ENCODE peak calls at places on chromosome 21, in five cellular contexts. X is lung; P is effector memory CD4-positive, alpha-beta T cell; F is DND-41; U is lower lobe of right lung. O is an unnamed sample. For H3K4me1, the result is how much of the 10 kb centered on the place peaks cover.

GRCh38 chr21:38478782-38479181 is 19.5 kb downstream of the ERG start:
- DNase-seq in P (no peak), U (no peak), X (no peak), F (no peak), O (no peak)

GRCh38 chr21:33403786-33404571 is 766 bp downstream of the IFNGR2 start:
- DNase-seq in F (peak), U (peak), X (peak), P (no peak), O (no peak)

GRCh38 chr21:29335720-29336119 is 37.0 kb downstream of the BACH1 start:
- DNase-seq in F (no peak), P (no peak), U (no peak), X (no peak), O (no peak)

GRCh38 chr21:36723371-36723881 is 24.5 kb downstream of the SIM2 start:
- DNase-seq in X (no peak), F (no peak), U (no peak), P (no peak), O (no peak)

GRCh38 chr21:43938751-43939442 is 73.2 kb upstream of the TRAPPC10 start:
- DNase-seq in P (peak), U (peak), X (peak), F (peak), O (peak)

GRCh38 chr21:45444385-45444784 is 39.4 kb downstream of the COL18A1 start:
- DNase-seq in X (no peak), U (no peak), P (no peak), F (no peak), O (no peak)

GRCh38 chr21:31264574-31264973 is 79.5 kb downstream of the TIAM1 start:
- DNase-seq in P (no peak), U (no peak), X (no peak), F (no peak), O (no peak)

GRCh38 chr21:46641656-46642055 is 6.2 kb downstream of the PRMT2 start:
- DNase-seq in X (no peak), F (no peak), P (no peak), U (no peak), O (no peak)

GRCh38 chr21:31180256-31181088 is 142.2 kb upstream of the KRTAP19-8 start:
- DNase-seq in P (no peak), X (no peak), U (no peak), F (peak), O (peak)

GRCh38 chr21:46393451-46393940 is 65.2 kb upstream of the DIP2A start:
- DNase-seq in X (no peak), U (peak), F (no peak), P (no peak), O (no peak)

GRCh38 chr21:20720623-20721022 is 277.6 kb upstream of the NCAM2 start:
- DNase-seq in P (no peak), F (no peak), X (no peak), U (no peak), O (no peak)

GRCh38 chr21:45876381-45877159 is 105.0 kb upstream of the COL6A1 start:
- DNase-seq in P (no peak), X (no peak), U (peak), F (no peak), O (no peak)

GRCh38 chr21:43827015-43827611 is 37.7 kb downstream of the RRP1 start:
- DNase-seq in X (no peak), P (no peak), F (no peak), U (no peak), O (no peak)

GRCh38 chr21:33660406-33660805 is 18.1 kb downstream of the ITSN1 start:
- DNase-seq in U (no peak), P (no peak), X (no peak), F (no peak), O (no peak)

GRCh38 chr21:30924171-30924680 is 42.8 kb upstream of the KRTAP11-1 start:
- DNase-seq in P (no peak), X (no peak), U (no peak), F (no peak), O (no peak)

GRCh38 chr21:15058718-15059316 is 6.0 kb downstream of the NRIP1 start:
- DNase-seq in X (no peak), F (no peak), P (no peak), U (no peak), O (no peak)

GRCh38 chr21:15059397-15059796 is 5.4 kb downstream of the NRIP1 start:
- DNase-seq in U (no peak), P (no peak), X (no peak), F (no peak), O (no peak)

GRCh38 chr21:15054089-15054488 is 10.7 kb downstream of the NRIP1 start:
- DNase-seq in F (peak), P (no peak), X (no peak), U (no peak), O (no peak)

GRCh38 chr21:15054606-15055239 is 10.1 kb downstream of the NRIP1 start:
- DNase-seq in X (no peak), P (no peak), U (no peak), F (no peak), O (no peak)

DNA sequence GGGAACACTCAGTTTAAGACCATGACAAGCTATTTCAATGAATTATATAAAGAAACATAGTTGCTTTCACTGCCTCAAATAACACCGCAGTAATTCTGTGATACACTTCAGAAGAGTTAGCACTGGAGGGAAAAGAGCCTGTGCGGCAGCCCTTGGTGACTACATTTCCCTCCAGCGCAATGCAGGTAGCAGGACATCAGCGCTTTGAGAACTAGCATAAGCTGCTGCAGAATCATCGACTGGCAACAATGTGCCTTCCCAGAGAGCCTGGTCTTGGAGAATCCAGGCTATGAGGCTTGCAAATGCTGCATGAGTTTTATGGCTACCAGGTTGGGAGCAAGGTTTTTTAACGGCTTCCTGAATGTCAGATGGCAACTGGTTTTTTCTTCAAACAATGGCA is 7.5 kb downstream of the NRIP1 start:
- DNase-seq in F (no peak), X (no peak), P (no peak), U (no peak), O (no peak)
- H3K4me1 ChIP-seq in F (half or more), X (under half), P (under half), U (half or more), O (half or more)

GRCh38 chr21:41778974-41779600 is 12.2 kb upstream of the RIPK4 start:
- DNase-seq in F (no peak), U (no peak), P (no peak), X (no peak), O (no peak)

GRCh38 chr21:41780337-41781046 is 13.6 kb upstream of the RIPK4 start:
- DNase-seq in P (no peak), U (no peak), F (no peak), X (no peak), O (no peak)

GRCh38 chr21:41783476-41784150 is 16.8 kb upstream of the RIPK4 start:
- DNase-seq in F (peak), X (no peak), U (no peak), P (no peak), O (no peak)

GRCh38 chr21:41779659-41780058 is 12.8 kb upstream of the RIPK4 start:
- DNase-seq in F (no peak), U (no peak), P (no peak), X (no peak), O (no peak)

DNA sequence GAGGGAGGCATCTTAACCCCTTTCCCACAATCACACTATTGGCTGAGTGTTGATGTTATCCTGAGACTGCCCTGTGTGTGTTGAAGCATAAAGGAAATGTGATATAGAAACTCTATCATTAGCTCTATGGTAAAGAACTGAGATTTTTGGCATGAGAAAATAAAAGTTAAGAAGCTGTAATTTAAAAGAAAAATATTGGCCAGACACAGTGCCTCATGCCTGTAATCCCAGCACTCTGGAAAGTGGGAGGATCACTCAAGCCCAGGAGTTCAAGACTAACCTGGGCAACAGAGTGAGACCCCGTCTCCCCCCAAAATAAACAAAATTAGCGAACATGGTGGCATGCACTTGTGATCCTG is 14.2 kb upstream of the RIPK4 start:
- DNase-seq in F (no peak), U (no peak), X (no peak), P (no peak), O (no peak)
- H3K4me1 ChIP-seq in F (half or more), U (under half), X (under half), P (under half), O (under half)

GRCh38 chr21:25396135-25396711 is 211.1 kb downstream of the MRPL39 start:
- DNase-seq in U (no peak), P (no peak), F (no peak), X (no peak), O (peak)
- H3K4me1 ChIP-seq in U (under half), P (under half), F (under half), X (under half), O (under half)

DNA sequence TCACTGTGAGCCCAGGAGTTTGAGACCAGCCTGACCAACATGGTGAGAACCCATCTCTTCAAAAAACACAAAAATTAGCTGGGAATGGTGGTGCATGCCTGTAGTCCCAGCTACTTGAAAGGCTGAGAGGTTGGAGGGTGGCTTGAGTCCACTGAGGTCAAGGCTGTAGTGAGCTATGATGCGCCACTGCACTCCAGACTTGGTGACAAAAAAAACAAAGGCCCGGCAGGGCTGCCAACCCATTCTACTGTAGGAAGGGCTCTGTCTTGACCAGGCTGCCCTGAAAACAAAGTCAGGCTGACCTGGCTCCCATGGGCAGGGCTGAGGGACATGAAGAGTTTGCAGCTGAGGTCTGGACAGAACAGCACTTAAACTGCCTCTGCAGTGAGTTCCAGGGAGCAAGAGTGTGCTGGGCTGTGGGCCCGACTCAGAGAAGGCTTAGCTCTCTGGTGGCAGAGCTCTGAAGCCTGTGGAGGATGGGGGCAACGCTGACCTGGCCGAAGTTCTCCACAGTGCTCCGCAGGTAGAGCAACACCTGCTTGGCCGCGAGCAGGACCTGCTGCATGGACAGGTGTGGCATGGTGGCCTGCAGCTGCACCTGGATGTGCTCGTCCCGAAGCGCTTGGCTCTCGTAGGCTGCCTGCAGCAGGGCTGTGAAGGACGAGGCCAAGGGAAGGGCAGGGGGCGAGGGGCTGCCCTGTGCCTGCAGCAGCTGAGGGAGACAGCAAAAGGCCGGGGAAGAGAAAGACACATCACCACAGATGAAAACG is 42.4 kb downstream of the URB1 start:
- DNase-seq in U (no peak), X (no peak), P (no peak), F (no peak), O (no peak)
- H3K4me1 ChIP-seq in U (under half), X (under half), P (under half), F (under half), O (under half)